ENCODE peak calls at places on chromosomes 5 and 9, in seven cellular contexts. J, B, D, E, U, L and R are unnamed samples.

GRCh38 chr9:95509851-95510529 is 6.8 kb downstream of the PTCH1 start:
- DNase-seq in J (no peak), B (no peak), D (peak; percentile 43), E (no peak), U (no peak), L (no peak), R (peak; percentile 32)

GRCh38 chr9:125137200-125137599 is 6.1 kb downstream of the SCAI start:
- DNase-seq in J (no peak), B (no peak), D (no peak), E (no peak), U (peak; percentile 96), L (no peak), R (no peak)

GRCh38 chr5:116574682-116575634 is at the start of gene SEMA6A:
- DNase-seq in J (peak; percentile 85), B (peak; percentile 87), D (peak; percentile 94), E (peak; percentile 93), U (peak; percentile 75), L (peak; percentile 97), R (peak; percentile 95)

GRCh38 chr9:36306481-36307306 is 48.4 kb upstream of the GNE start:
- DNase-seq in J (no peak), B (no peak), D (no peak), E (no peak), U (peak; percentile 23), L (no peak), R (no peak)

GRCh38 chr5:141508808-141509611 is 20.1 kb downstream of the PCDHGC5 start:
- DNase-seq in J (peak; percentile 86), B (peak; percentile 49), D (peak; percentile 31), E (no peak), U (peak; percentile 97), L (peak; percentile 90), R (peak; percentile 81)

GRCh38 chr9:19994296-19994695 is 205.5 kb upstream of the SLC24A2 start:
- DNase-seq in J (no peak), B (no peak), D (peak; percentile 83), E (no peak), U (no peak), L (no peak), R (no peak)

GRCh38 chr5:72185717-72186388 is 78.6 kb downstream of the MAP1B start:
- DNase-seq in J (no peak), B (no peak), D (no peak), E (no peak), U (no peak), L (no peak), R (no peak)

GRCh38 chr5:165370233-165370632 is 1864.8 kb downstream of the MAT2B start:
- DNase-seq in J (no peak), B (no peak), D (no peak), E (no peak), U (no peak), L (no peak), R (no peak)

GRCh38 chr9:124220551-124221451 is 36.9 kb upstream of the NEK6 start:
- DNase-seq in J (no peak), B (no peak), D (no peak), E (peak; percentile 57), U (peak; percentile 52), L (peak; percentile 65), R (no peak)

GRCh38 chr5:84239509-84239908 is 145.2 kb downstream of the EDIL3 start:
- DNase-seq in J (no peak), B (no peak), D (no peak), E (no peak), U (peak; percentile 70), L (no peak), R (no peak)

GRCh38 chr9:33165263-33166151 is 1.6 kb downstream of the B4GALT1 start:
- DNase-seq in J (peak; percentile 80), B (peak; percentile 58), D (peak; percentile 49), E (peak; percentile 78), U (peak; percentile 83), L (peak; percentile 80), R (no peak)

GRCh38 chr5:154285661-154286408 is 95.3 kb downstream of the GALNT10 start:
- DNase-seq in J (no peak), B (no peak), D (no peak), E (no peak), U (peak; percentile 81), L (no peak), R (no peak)

GRCh38 chr9:101477736-101478135 is 42.2 kb upstream of the ALDOB start:
- DNase-seq in J (peak; percentile 26), B (no peak), D (no peak), E (no peak), U (peak; percentile 51), L (no peak), R (peak; percentile 30)

GRCh38 chr9:35313911-35314310 is 152.1 kb downstream of the UNC13B start:
- DNase-seq in J (no peak), B (no peak), D (no peak), E (no peak), U (peak; percentile 29), L (no peak), R (no peak)

DNA sequence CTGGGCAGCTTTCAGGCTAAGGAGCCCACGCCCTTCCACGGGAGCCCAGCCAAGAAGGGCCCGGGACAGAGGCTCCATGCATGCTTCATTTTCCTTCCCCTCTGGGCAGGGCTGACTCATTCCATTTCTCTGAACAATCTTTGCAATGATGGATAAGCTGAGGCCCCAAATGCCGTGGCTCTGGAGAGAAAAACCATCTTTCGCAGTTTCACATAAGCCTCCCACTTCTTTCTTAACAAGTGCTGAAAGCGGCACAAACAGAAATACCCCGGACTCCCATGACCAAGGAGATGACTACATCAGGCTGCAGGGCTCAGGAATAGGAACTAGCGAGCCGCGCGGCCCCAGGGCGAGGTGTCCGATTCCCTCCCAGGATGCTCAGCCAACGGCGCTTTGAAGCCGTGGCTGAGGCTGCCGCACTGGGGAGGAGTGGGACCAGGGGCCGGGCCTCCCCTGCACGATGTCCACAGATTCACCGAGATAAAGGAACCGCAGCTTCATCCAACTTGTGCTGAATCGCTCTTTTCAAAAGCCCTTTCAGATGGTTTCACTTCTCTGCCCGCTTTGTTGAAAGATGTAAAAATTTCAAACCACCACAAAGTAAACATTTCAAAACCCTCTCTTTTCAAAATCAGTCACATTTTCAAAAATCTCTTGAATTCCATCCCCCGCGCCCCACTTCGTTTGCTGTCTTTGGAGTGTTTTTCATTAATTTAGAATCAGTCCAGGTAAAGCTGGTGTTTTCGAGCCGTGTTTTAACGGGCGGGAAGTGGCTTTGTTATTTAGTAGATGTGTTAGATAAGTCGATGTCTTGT is 96.6 kb upstream of the LMX1B start:
- DNase-seq in J (no peak), B (peak; percentile 40), D (peak; percentile 17), E (peak; percentile 90), U (peak; percentile 84), L (no peak), R (peak; percentile 38)
- TF ChIP-seq POLR2A in J (no peak), B (no peak), D (no peak), E (no peak), U (no peak), L (no peak), R (no peak)

GRCh38 chr5:133086366-133086875 is 34.6 kb downstream of the HSPA4 start:
- DNase-seq in J (no peak), B (no peak), D (no peak), E (no peak), U (no peak), L (no peak), R (no peak)
- H3K9me3 ChIP-seq in J (no peaks in the 10 kb centered on the region), B (no peaks in the 10 kb centered on the region), D (no peaks in the 10 kb centered on the region), E (no peaks in the 10 kb centered on the region), U (no peaks in the 10 kb centered on the region), L (no peaks in the 10 kb centered on the region), R (no peaks in the 10 kb centered on the region)

DNA sequence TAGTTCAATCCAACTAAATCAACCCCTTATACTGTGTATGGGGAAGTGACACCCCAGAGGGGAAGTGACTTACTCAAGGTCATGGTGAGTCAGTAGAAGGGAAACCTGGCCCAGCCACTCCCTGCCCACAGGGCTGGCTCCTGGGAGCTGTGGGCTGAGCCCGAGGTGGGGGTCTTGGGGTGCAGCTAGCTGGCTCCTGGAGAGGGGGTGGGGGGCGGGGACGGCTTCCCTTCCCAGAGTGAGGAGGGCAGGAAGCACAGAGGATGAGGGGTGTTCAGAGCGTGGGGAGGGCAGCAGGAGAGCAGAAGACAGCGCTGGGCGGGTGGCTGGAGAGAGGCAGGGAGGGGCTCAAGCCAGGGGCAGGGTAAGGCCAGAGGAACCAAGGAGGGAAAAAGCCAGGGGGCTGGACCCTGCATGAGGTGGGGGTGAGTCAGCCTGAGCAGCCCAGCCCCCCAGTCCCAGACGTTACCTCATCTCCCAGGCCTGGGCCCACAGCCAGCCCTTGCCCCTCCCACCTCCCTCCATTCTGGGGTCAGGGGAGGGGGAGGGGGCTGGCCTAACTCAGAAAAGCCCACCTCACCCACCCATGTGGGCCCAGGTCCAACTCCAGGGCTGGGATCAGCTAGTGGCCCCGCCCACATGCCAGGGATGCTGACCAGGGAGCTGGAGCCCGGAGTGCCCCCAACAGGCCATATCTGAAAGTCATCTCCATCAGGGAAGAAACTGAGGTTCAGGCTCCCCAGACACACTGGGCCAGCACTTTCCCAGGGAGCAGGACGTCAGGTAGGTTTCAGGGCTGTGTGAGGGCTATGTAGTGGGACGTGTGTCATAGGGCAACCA is 2.8 kb downstream of the PDLIM7 start:
- DNase-seq in J (peak; percentile 93), B (no peak), D (peak; percentile 30), E (peak; percentile 90), U (peak; percentile 92), L (peak; percentile 91), R (peak; percentile 74)
- H3K4me1 ChIP-seq in J (peaks cover 44% of the 10 kb centered on the region), B (no peaks in the 10 kb centered on the region), D (peaks cover 51% of the 10 kb centered on the region), E (peaks cover 95% of the 10 kb centered on the region), U (peaks cover 31% of the 10 kb centered on the region), L (no peaks in the 10 kb centered on the region), R (peaks cover 29% of the 10 kb centered on the region)

GRCh38 chr5:61301820-61302563 is 30.1 kb upstream of the ZSWIM6 start:
- DNase-seq in J (no peak), B (peak; percentile 86), D (peak; percentile 70), E (no peak), U (peak; percentile 100), L (peak; percentile 85), R (peak; percentile 61)
- TF ChIP-seq POLR2A in J (no peak), B (no peak), D (peak; percentile 52), E (no peak), U (peak; percentile 86), L (no peak), R (peak; percentile 51)

GRCh38 chr5:8726383-8727036 is 819.4 kb downstream of the SEMA5A start:
- DNase-seq in J (no peak), B (no peak), D (no peak), E (no peak), U (no peak), L (no peak), R (no peak)

GRCh38 chr5:8730194-8730593 is 815.7 kb downstream of the SEMA5A start:
- DNase-seq in J (no peak), B (no peak), D (no peak), E (no peak), U (peak; percentile 75), L (no peak), R (no peak)

GRCh38 chr5:8729437-8729836 is 816.4 kb downstream of the SEMA5A start:
- DNase-seq in J (no peak), B (no peak), D (no peak), E (no peak), U (peak; percentile 68), L (no peak), R (no peak)
- H3K9me3 ChIP-seq in J (no peaks in the 10 kb centered on the region), B (peaks cover 6% of the 10 kb centered on the region), D (no peaks in the 10 kb centered on the region), E (peaks cover 20% of the 10 kb centered on the region), U (no peaks in the 10 kb centered on the region), L (no peaks in the 10 kb centered on the region), R (no peaks in the 10 kb centered on the region)

DNA sequence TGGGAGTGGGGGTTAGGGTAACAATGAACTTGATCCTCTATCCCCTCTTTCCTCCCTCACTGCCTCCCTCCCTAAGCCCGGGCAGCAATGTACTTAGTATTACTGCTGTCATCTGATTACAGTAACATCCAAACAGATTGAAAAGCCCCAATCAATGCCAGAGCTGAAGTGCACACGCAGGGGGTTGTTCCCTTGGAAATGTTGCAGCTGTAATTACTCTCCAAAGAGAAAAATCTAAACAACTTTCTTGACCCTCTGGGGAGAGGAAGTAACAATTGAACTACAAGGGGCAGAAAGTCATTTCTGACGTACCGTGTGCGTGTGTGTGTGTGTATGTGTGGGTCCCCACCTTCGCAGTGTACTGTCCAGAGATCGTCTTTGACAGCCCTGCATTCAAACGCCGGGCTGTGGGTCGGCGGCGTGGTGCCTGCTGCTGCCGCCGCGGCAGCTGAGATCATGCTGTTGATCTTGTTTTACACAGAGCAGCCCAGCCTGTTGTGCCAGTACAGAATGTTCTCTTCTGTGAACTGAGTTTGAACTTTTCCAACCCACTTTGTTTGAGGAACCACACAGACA is 66.0 kb upstream of the KLF9 start:
- DNase-seq in J (peak; percentile 93), B (peak; percentile 89), D (peak; percentile 93), E (peak; percentile 83), U (peak; percentile 90), L (peak; percentile 98), R (peak; percentile 84)
- H3K4me1 ChIP-seq in J (peaks cover 30% of the 10 kb centered on the region), B (peaks cover 55% of the 10 kb centered on the region), D (peaks cover 66% of the 10 kb centered on the region), E (peaks cover 49% of the 10 kb centered on the region), U (peaks cover 19% of the 10 kb centered on the region), L (peaks cover 4% of the 10 kb centered on the region), R (peaks cover 59% of the 10 kb centered on the region)